ENCODE peak calls at places on chromosomes 5 and 9, in six cellular contexts. One of them, this sample, is unnamed.

GRCh38 chr9:3762076-3762475 is 236.3 kb upstream of the RFX3 start:
- DNase-seq in psoas muscle: no peak
- DNase-seq in bronchial epithelial cell: no peak
- DNase-seq in cardiac muscle cell: no peak
- DNase-seq in activated CD8-positive, alpha-beta T cell treated with anti-CD3 and anti-CD28 coated beads for 36 hours: no peak
- DNase-seq in CD4-positive, alpha-beta T cell: no peak
- DNase-seq in this sample: no peak

GRCh38 chr5:27876071-27876470 is 837.7 kb upstream of the CDH9 start:
- DNase-seq in CD4-positive, alpha-beta T cell: no peak
- DNase-seq in cardiac muscle cell: no peak
- DNase-seq in activated CD8-positive, alpha-beta T cell treated with anti-CD3 and anti-CD28 coated beads for 36 hours: no peak
- DNase-seq in bronchial epithelial cell: peak; percentile 87
- DNase-seq in psoas muscle: no peak
- DNase-seq in this sample: no peak

GRCh38 chr9:121282309-121283071 is 14.5 kb downstream of the GSN start:
- DNase-seq in psoas muscle: peak; percentile 79
- DNase-seq in CD4-positive, alpha-beta T cell: no peak
- DNase-seq in cardiac muscle cell: no peak
- DNase-seq in activated CD8-positive, alpha-beta T cell treated with anti-CD3 and anti-CD28 coated beads for 36 hours: no peak
- DNase-seq in bronchial epithelial cell: peak; percentile 59
- DNase-seq in this sample: no peak

GRCh38 chr5:386432-387341 is 56.3 kb upstream of the EXOC3 start:
- DNase-seq in CD4-positive, alpha-beta T cell: no peak
- DNase-seq in activated CD8-positive, alpha-beta T cell treated with anti-CD3 and anti-CD28 coated beads for 36 hours: no peak
- DNase-seq in cardiac muscle cell: no peak
- DNase-seq in bronchial epithelial cell: no peak
- DNase-seq in psoas muscle: no peak
- DNase-seq in this sample: peak; percentile 1

GRCh38 chr5:80865547-80865946 is 94.6 kb upstream of the RASGRF2 start:
- DNase-seq in bronchial epithelial cell: no peak
- DNase-seq in CD4-positive, alpha-beta T cell: no peak
- DNase-seq in cardiac muscle cell: no peak
- DNase-seq in psoas muscle: no peak
- DNase-seq in activated CD8-positive, alpha-beta T cell treated with anti-CD3 and anti-CD28 coated beads for 36 hours: no peak
- DNase-seq in this sample: no peak

GRCh38 chr9:92664394-92665152 is 5.4 kb downstream of the IPPK start:
- DNase-seq in cardiac muscle cell: no peak
- DNase-seq in activated CD8-positive, alpha-beta T cell treated with anti-CD3 and anti-CD28 coated beads for 36 hours: peak; percentile 77
- DNase-seq in psoas muscle: peak; percentile 32
- DNase-seq in bronchial epithelial cell: no peak
- DNase-seq in CD4-positive, alpha-beta T cell: no peak
- DNase-seq in this sample: no peak

GRCh38 chr5:78537821-78538220 is 110.8 kb downstream of the LHFPL2 start:
- DNase-seq in cardiac muscle cell: peak; percentile 44
- DNase-seq in bronchial epithelial cell: peak; percentile 91
- DNase-seq in activated CD8-positive, alpha-beta T cell treated with anti-CD3 and anti-CD28 coated beads for 36 hours: no peak
- DNase-seq in CD4-positive, alpha-beta T cell: no peak
- DNase-seq in psoas muscle: no peak
- DNase-seq in this sample: no peak

GRCh38 chr9:95127249-95128176 is 190.0 kb downstream of the FANCC start:
- DNase-seq in psoas muscle: peak; percentile 93
- DNase-seq in bronchial epithelial cell: peak; percentile 57
- DNase-seq in CD4-positive, alpha-beta T cell: peak; percentile 72
- DNase-seq in activated CD8-positive, alpha-beta T cell treated with anti-CD3 and anti-CD28 coated beads for 36 hours: peak; percentile 84
- DNase-seq in cardiac muscle cell: peak; percentile 89
- DNase-seq in this sample: peak; percentile 85

GRCh38 chr5:149227168-149227826 is 44.4 kb upstream of the AFAP1L1 start:
- DNase-seq in bronchial epithelial cell: peak; percentile 72
- DNase-seq in cardiac muscle cell: no peak
- DNase-seq in psoas muscle: no peak
- DNase-seq in CD4-positive, alpha-beta T cell: no peak
- DNase-seq in activated CD8-positive, alpha-beta T cell treated with anti-CD3 and anti-CD28 coated beads for 36 hours: no peak
- DNase-seq in this sample: no peak

GRCh38 chr9:114430443-114430842 is 42.7 kb upstream of the AKNA start:
- DNase-seq in CD4-positive, alpha-beta T cell: no peak
- DNase-seq in psoas muscle: no peak
- DNase-seq in activated CD8-positive, alpha-beta T cell treated with anti-CD3 and anti-CD28 coated beads for 36 hours: no peak
- DNase-seq in bronchial epithelial cell: peak; percentile 28
- DNase-seq in cardiac muscle cell: no peak
- DNase-seq in this sample: no peak

GRCh38 chr5:172870261-172870806 is 36.3 kb downstream of the ERGIC1 start:
- DNase-seq in psoas muscle: peak; percentile 59
- DNase-seq in bronchial epithelial cell: peak; percentile 98
- DNase-seq in CD4-positive, alpha-beta T cell: no peak
- DNase-seq in activated CD8-positive, alpha-beta T cell treated with anti-CD3 and anti-CD28 coated beads for 36 hours: no peak
- DNase-seq in cardiac muscle cell: no peak
- DNase-seq in this sample: no peak

GRCh38 chr5:172869734-172870133 is 35.7 kb downstream of the ERGIC1 start:
- DNase-seq in cardiac muscle cell: no peak
- DNase-seq in bronchial epithelial cell: no peak
- DNase-seq in CD4-positive, alpha-beta T cell: no peak
- DNase-seq in psoas muscle: peak; percentile 32
- DNase-seq in activated CD8-positive, alpha-beta T cell treated with anti-CD3 and anti-CD28 coated beads for 36 hours: no peak
- DNase-seq in this sample: no peak

GRCh38 chr5:172868436-172868923 is 34.4 kb downstream of the ERGIC1 start:
- DNase-seq in CD4-positive, alpha-beta T cell: no peak
- DNase-seq in bronchial epithelial cell: peak; percentile 78
- DNase-seq in psoas muscle: peak; percentile 47
- DNase-seq in cardiac muscle cell: no peak
- DNase-seq in activated CD8-positive, alpha-beta T cell treated with anti-CD3 and anti-CD28 coated beads for 36 hours: no peak
- DNase-seq in this sample: no peak

GRCh38 chr5:172867761-172868435 is 33.8 kb downstream of the ERGIC1 start:
- DNase-seq in psoas muscle: peak; percentile 50
- DNase-seq in cardiac muscle cell: no peak
- DNase-seq in CD4-positive, alpha-beta T cell: no peak
- DNase-seq in bronchial epithelial cell: no peak
- DNase-seq in activated CD8-positive, alpha-beta T cell treated with anti-CD3 and anti-CD28 coated beads for 36 hours: no peak
- DNase-seq in this sample: no peak

GRCh38 chr5:172868924-172869565 is 35.0 kb downstream of the ERGIC1 start:
- DNase-seq in psoas muscle: peak; percentile 95
- DNase-seq in cardiac muscle cell: no peak
- DNase-seq in bronchial epithelial cell: peak; percentile 80
- DNase-seq in activated CD8-positive, alpha-beta T cell treated with anti-CD3 and anti-CD28 coated beads for 36 hours: peak; percentile 26
- DNase-seq in CD4-positive, alpha-beta T cell: no peak
- DNase-seq in this sample: no peak
- TF ChIP-seq CTCF in psoas muscle: peak; percentile 8
- TF ChIP-seq CTCF in cardiac muscle cell: peak; percentile 56
- TF ChIP-seq CTCF in bronchial epithelial cell: no peak
- TF ChIP-seq CTCF in activated CD8-positive, alpha-beta T cell treated with anti-CD3 and anti-CD28 coated beads for 36 hours: no peak
- TF ChIP-seq CTCF in CD4-positive, alpha-beta T cell: no peak
- TF ChIP-seq CTCF in this sample: no peak

DNA sequence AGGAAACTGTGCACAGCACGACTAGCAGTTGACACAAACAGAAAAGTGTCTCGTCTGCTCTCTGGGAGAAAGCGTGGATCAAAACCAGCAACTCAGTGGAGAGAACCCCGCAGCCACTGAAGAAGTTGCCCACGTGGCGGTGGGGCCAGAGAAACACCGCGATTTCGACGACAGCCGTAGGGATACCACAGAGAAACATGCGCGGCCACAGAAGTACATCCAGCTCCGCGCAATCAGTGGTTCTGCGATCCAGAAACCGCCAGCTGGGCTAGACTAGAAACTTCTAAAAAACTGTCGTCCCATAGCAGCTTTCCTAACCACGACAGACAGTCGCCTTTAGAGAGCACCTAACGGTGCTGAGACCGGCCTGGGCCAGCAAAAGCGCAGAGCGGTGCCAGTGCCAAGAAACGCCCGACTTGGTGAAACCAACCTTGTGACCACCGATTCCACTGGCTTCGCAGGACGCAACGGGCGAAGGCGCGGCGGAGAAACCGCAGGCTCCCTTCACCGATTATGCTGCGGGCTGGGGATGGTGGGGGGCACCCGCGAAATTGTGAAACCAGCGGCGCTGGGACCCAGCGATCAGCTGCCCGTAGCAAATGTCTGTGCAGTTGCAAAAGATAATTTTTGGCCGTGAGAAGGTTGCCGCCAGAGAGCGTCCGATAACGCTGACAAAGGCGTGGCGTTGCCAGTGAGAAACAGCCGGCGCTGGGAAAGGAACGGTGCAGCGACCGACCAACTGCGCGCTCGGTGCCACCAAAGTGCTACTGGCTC is 2.7 kb upstream of the ANXA2R start:
- DNase-seq in cardiac muscle cell: peak; percentile 59
- DNase-seq in CD4-positive, alpha-beta T cell: peak; percentile 68
- DNase-seq in bronchial epithelial cell: peak; percentile 50
- DNase-seq in psoas muscle: peak; percentile 90
- DNase-seq in activated CD8-positive, alpha-beta T cell treated with anti-CD3 and anti-CD28 coated beads for 36 hours: peak; percentile 88
- DNase-seq in this sample: no peak
- TF ChIP-seq CTCF in cardiac muscle cell: peak; percentile 18
- TF ChIP-seq CTCF in CD4-positive, alpha-beta T cell: no peak
- TF ChIP-seq CTCF in bronchial epithelial cell: peak; percentile 36
- TF ChIP-seq CTCF in psoas muscle: no peak
- TF ChIP-seq CTCF in activated CD8-positive, alpha-beta T cell treated with anti-CD3 and anti-CD28 coated beads for 36 hours: no peak
- TF ChIP-seq CTCF in this sample: no peak

DNA sequence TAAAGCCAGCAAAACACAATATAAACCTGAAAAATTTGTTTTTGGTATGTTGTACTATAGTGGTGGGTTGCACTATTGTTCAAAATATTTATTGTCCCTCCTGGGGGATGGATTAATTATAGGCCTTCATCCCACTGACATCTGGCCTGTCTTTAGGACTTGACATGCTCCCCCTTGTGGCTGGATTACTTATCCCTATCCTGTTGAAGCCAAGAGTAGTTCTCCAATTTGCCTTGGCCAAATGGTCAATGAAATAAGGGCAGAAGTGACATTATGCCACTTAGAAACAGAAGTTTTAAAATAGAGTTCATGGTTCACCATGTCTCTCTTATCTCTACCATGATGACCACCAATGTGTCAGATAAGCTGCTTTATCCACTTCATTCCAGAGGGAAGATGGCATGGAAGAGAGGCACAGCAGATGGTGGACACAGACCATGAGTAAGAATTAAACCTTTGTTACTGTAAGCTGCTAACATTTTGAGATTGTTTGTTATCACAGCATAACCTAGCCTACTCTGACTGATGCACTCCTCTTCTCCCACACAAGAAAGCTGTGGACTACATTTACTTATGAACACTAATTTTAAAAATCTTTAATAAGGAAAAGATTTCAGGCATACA is 29.2 kb upstream of the ARHGEF28 start:
- DNase-seq in CD4-positive, alpha-beta T cell: no peak
- DNase-seq in activated CD8-positive, alpha-beta T cell treated with anti-CD3 and anti-CD28 coated beads for 36 hours: peak; percentile 29
- DNase-seq in bronchial epithelial cell: peak; percentile 54
- DNase-seq in cardiac muscle cell: peak; percentile 51
- DNase-seq in psoas muscle: no peak
- DNase-seq in this sample: no peak
- TF ChIP-seq CTCF in CD4-positive, alpha-beta T cell: peak; percentile 59
- TF ChIP-seq CTCF in activated CD8-positive, alpha-beta T cell treated with anti-CD3 and anti-CD28 coated beads for 36 hours: peak; percentile 62
- TF ChIP-seq CTCF in bronchial epithelial cell: peak; percentile 68
- TF ChIP-seq CTCF in cardiac muscle cell: peak; percentile 61
- TF ChIP-seq CTCF in psoas muscle: peak; percentile 34
- TF ChIP-seq CTCF in this sample: peak; percentile 70

GRCh38 chr5:74934949-74935751 is 69.0 kb upstream of the FAM169A start:
- DNase-seq in activated CD8-positive, alpha-beta T cell treated with anti-CD3 and anti-CD28 coated beads for 36 hours: peak; percentile 45
- DNase-seq in cardiac muscle cell: no peak
- DNase-seq in CD4-positive, alpha-beta T cell: no peak
- DNase-seq in psoas muscle: no peak
- DNase-seq in bronchial epithelial cell: peak; percentile 70
- DNase-seq in this sample: no peak
- TF ChIP-seq CTCF in activated CD8-positive, alpha-beta T cell treated with anti-CD3 and anti-CD28 coated beads for 36 hours: peak; percentile 66
- TF ChIP-seq CTCF in cardiac muscle cell: peak; percentile 44
- TF ChIP-seq CTCF in CD4-positive, alpha-beta T cell: peak; percentile 52
- TF ChIP-seq CTCF in psoas muscle: peak; percentile 7
- TF ChIP-seq CTCF in bronchial epithelial cell: peak; percentile 27
- TF ChIP-seq CTCF in this sample: peak; percentile 54

GRCh38 chr5:137016783-137017324 is 482.3 kb downstream of the SPOCK1 start:
- DNase-seq in activated CD8-positive, alpha-beta T cell treated with anti-CD3 and anti-CD28 coated beads for 36 hours: no peak
- DNase-seq in bronchial epithelial cell: no peak
- DNase-seq in cardiac muscle cell: no peak
- DNase-seq in CD4-positive, alpha-beta T cell: no peak
- DNase-seq in psoas muscle: no peak
- DNase-seq in this sample: no peak
- TF ChIP-seq CTCF in activated CD8-positive, alpha-beta T cell treated with anti-CD3 and anti-CD28 coated beads for 36 hours: no peak
- TF ChIP-seq CTCF in bronchial epithelial cell: no peak
- TF ChIP-seq CTCF in cardiac muscle cell: no peak
- TF ChIP-seq CTCF in CD4-positive, alpha-beta T cell: no peak
- TF ChIP-seq CTCF in psoas muscle: no peak
- TF ChIP-seq CTCF in this sample: no peak

DNA sequence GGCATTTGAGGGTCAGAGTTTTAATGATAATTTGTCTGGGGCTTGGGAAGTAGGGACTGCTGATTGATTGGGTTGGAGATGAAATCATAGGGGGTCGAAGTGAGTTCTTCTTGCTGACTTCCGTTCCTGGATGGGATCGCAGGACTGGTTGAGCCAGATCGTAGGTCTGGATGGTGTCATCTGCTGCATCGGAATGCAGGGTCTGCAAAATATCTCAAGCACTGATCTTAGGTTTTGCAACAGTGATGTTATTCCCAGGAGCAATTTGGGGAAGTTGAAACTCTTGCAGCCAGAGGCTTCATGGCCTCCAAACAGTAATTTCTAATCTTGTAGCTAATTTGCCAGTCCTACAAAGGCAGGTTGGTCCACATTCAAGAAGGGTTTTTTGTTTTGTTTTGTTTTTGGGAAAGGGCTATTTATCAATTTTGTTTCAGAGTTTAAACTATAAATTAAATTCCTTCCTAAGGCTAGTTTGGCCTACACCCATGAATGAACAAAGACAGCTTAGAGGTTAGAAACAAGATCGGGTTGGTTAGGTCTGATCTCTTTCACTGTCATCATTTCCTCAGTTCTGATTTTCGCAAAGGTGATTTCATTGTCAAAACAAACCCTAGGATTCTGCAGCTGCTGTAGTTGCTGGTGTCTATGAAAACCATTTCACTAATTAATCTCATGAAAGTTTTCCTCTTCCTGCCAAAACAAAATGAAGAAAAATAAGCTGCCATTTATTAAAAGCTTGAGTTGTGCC is 388.0 kb downstream of the TMEM232 start:
- DNase-seq in cardiac muscle cell: no peak
- DNase-seq in CD4-positive, alpha-beta T cell: no peak
- DNase-seq in psoas muscle: no peak
- DNase-seq in bronchial epithelial cell: no peak
- DNase-seq in activated CD8-positive, alpha-beta T cell treated with anti-CD3 and anti-CD28 coated beads for 36 hours: no peak
- DNase-seq in this sample: no peak
- TF ChIP-seq CTCF in cardiac muscle cell: no peak
- TF ChIP-seq CTCF in CD4-positive, alpha-beta T cell: no peak
- TF ChIP-seq CTCF in psoas muscle: no peak
- TF ChIP-seq CTCF in bronchial epithelial cell: no peak
- TF ChIP-seq CTCF in activated CD8-positive, alpha-beta T cell treated with anti-CD3 and anti-CD28 coated beads for 36 hours: no peak
- TF ChIP-seq CTCF in this sample: no peak

GRCh38 chr5:86918246-86918645 is 300.5 kb downstream of the COX7C start:
- DNase-seq in activated CD8-positive, alpha-beta T cell treated with anti-CD3 and anti-CD28 coated beads for 36 hours: peak; percentile 21
- DNase-seq in CD4-positive, alpha-beta T cell: no peak
- DNase-seq in cardiac muscle cell: no peak
- DNase-seq in psoas muscle: no peak
- DNase-seq in bronchial epithelial cell: no peak
- DNase-seq in this sample: no peak

DNA sequence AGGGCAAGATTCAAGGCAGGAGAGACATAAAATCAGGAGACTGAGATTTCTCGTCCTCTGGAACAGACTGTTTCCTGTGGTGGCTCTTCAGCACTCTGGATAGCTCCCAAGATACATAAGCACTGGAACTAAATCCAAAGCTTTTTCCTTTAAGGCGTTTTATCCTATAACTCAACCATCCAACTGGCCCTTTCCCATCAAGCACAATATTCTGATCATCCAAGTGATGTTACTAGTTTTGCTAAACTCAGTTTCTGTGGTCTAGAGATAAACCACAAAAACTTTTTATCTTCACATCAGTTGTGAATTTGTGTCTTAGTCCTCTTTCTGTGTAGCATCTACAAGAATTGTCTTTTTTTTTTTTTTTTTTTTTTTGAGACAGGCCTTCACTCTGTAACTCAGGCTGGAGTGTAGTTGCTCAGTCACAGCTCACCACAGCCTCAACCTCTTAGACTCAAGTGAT is 299.4 kb downstream of the COX7C start:
- DNase-seq in bronchial epithelial cell: peak; percentile 26
- DNase-seq in psoas muscle: no peak
- DNase-seq in activated CD8-positive, alpha-beta T cell treated with anti-CD3 and anti-CD28 coated beads for 36 hours: peak; percentile 35
- DNase-seq in cardiac muscle cell: peak; percentile 78
- DNase-seq in CD4-positive, alpha-beta T cell: no peak
- DNase-seq in this sample: no peak
- TF ChIP-seq CTCF in bronchial epithelial cell: no peak
- TF ChIP-seq CTCF in psoas muscle: no peak
- TF ChIP-seq CTCF in activated CD8-positive, alpha-beta T cell treated with anti-CD3 and anti-CD28 coated beads for 36 hours: no peak
- TF ChIP-seq CTCF in cardiac muscle cell: no peak
- TF ChIP-seq CTCF in CD4-positive, alpha-beta T cell: no peak
- TF ChIP-seq CTCF in this sample: no peak

This sample was measured in progenitor cell of endocrine pancreas.